ENCODE peak calls at places on chromosomes 12 and 14, in four cellular contexts. U, M, V and K are unnamed samples.

GRCh38 chr12:50825372-50825838 is 17.3 kb upstream of the TMPRSS12 start:
- DNase-seq in U (no peak), M (peak), V (peak), K (peak)

GRCh38 chr12:51512438-51512837 is 78.6 kb upstream of the SCN8A start:
- DNase-seq in U (no peak), M (no peak), V (no peak), K (no peak)

GRCh38 chr12:14664434-14665023 is 31.9 kb downstream of the GUCY2C start:
- DNase-seq in U (no peak), M (peak), V (peak), K (peak)

GRCh38 chr12:122909442-122910288 is 13.7 kb upstream of the VPS37B start:
- DNase-seq in U (peak), M (no peak), V (no peak), K (no peak)

GRCh38 chr14:68665116-68665515 is 127.8 kb downstream of the ZFP36L1 start:
- DNase-seq in U (no peak), M (no peak), V (peak), K (no peak)

GRCh38 chr12:617304-617915 is 45.8 kb downstream of the NINJ2 start:
- DNase-seq in U (no peak), M (peak), V (peak), K (no peak)

GRCh38 chr12:67623259-67623658 is 25.3 kb upstream of the DYRK2 start:
- DNase-seq in U (no peak), M (no peak), V (no peak), K (no peak)

GRCh38 chr14:105049753-105050550 is 15.3 kb downstream of the GPR132 start:
- DNase-seq in U (no peak), M (no peak), V (no peak), K (no peak)

GRCh38 chr12:7859552-7859951 is 13.2 kb downstream of the SLC2A14 start:
- DNase-seq in U (no peak), M (peak), V (peak), K (peak)

GRCh38 chr12:110135012-110135411 is 10.9 kb downstream of the IFT81 start:
- DNase-seq in U (no peak), M (peak), V (peak), K (no peak)

GRCh38 chr12:68565391-68565903 is 45.3 kb upstream of the RAP1B start:
- DNase-seq in U (no peak), M (peak), V (peak), K (no peak)

DNA sequence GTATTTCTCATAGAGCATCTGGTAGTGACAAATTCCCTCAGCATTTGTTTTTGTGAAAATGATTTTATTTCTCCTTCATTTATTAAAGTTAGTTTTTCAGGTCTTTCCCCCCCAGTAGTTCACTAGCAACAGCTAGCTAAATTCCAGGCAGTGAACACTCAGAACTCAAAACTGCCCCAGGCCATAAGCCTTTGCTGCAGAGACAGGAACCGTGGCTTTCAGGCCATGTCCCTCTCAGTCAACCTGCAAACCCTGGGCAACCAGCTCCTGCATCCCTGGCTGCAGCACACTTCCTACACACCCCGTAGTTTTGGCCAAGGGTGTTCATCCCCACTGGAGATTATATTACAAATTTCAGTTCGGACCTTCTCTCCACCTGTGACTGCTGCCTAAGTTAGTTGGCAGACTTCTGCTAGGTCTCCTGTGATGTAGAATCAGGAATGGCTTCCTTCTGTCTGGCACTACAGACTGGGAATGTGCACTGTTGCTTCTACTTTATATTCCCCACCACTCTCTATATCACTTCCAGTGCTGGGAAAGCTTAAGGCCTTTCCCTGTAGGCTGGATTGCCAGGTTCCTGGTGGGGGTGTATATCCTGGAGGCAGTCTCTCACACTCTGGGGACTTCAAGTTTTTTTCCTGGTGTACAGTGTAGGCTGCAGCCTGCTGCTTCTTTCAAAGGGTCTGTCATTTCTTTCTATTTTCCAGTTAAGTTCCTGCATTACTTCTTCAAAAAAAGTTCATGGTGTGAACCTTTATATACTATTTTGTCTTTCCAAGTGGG is 924.4 kb upstream of the LRFN5 start:
- DNase-seq in U (no peak), M (no peak), V (no peak), K (peak)
- H2BK5ac ChIP-seq in U (no peak), M (no peak), V (no peak), K (no peak)

GRCh38 chr14:74954232-74954946 is 1.0 kb downstream of the PGF start:
- DNase-seq in U (no peak), M (peak), V (no peak), K (no peak)
- H3K4ac ChIP-seq in U (no peak), M (no peak), V (no peak), K (peak)

DNA sequence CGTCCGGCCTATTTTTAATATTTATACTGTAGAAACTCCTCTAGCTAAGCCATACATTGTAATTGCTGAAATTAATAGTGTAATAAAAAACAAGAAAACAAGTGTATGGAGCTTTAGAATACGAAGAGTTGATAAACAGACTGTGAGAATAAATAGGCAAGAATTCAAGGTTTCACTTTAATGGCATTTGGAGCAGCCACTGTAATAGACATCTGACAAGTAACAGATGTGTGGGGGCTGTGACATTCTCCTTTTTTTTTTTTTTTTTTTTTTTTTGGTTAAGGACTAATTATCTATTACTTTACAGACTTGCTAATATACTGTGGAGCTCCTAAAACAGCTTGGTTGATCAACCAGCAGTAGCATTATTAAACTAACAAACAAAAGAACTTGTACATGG is 42.1 kb upstream of the CFAP54 start:
- DNase-seq in U (no peak), M (peak), V (no peak), K (no peak)
- H3K9ac ChIP-seq in U (no peak), M (no peak), V (no peak), K (no peak)

DNA sequence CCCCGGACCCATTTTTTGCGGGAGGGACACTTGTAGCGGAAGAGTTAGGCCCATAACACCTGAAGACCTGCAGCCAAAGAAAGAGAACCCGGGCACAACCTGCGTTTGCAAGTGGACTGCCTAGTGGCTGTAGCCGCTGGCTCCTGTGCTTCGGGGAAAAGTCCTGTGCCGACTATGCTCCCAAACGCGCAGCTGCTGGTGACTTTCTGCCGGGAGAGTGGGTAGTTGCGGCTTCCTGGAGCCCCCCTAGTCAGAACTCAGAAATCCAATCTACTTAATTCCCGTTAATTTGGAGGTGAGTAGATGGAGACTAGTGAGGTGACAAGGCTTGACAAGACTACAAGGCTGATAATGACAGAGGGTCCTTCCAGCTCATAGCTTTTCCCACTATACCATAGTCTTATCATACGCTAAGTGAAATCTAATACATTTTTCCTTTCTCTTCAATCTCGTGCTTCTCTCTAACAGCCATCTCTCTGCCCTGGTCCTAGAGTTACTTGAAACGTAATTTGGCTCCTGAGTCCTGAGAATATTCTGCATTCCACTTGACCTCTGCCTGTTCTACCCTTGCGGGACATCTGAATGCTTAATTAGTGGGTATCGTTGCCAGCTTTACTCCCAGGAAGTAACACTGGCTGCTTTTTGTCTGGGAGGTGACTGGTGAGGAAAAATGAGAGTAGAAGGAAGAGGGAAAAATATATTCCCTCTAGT is 535 bp downstream of the MTHFD1 start:
- DNase-seq in U (no peak), M (peak), V (peak), K (peak)
- H2BK5ac ChIP-seq in U (no peak), M (no peak), V (peak), K (peak)

GRCh38 chr12:52929538-52929937 is 19.4 kb upstream of the KRT18 start:
- DNase-seq in U (no peak), M (no peak), V (no peak), K (peak)

GRCh38 chr12:52927964-52928363 is 21.0 kb upstream of the KRT18 start:
- DNase-seq in U (no peak), M (no peak), V (no peak), K (no peak)

GRCh38 chr12:52924764-52925716 is 20.2 kb upstream of the KRT8 start:
- DNase-seq in U (peak), M (peak), V (peak), K (peak)

GRCh38 chr12:52926596-52927241 is 21.8 kb upstream of the KRT8 start:
- DNase-seq in U (no peak), M (no peak), V (no peak), K (no peak)

GRCh38 chr12:52925717-52926595 is 21.1 kb upstream of the KRT8 start:
- DNase-seq in U (peak), M (no peak), V (no peak), K (peak)
- H3K4ac ChIP-seq in U (no peak), M (peak), V (peak), K (peak)